ENCODE peak calls at places on chromosomes 5 and 9, in seven cellular contexts. S is stomach, W is ovary, V is sigmoid colon, K is transverse colon, P is IMR-90, G is esophagus squamous epithelium. N is an unnamed sample. For H3K27me3, the result is how much of the 10 kb centered on the place peaks cover.

GRCh38 chr5:95709967-95710650 is 21.0 kb upstream of the RHOBTB3 start:
- DNase-seq in S (peak), K (no peak), V (peak), P (no peak), G (no peak), W (peak), N (no peak)

GRCh38 chr5:149399775-149400174 is 20.7 kb upstream of the IL17B start:
- DNase-seq in S (no peak), P (no peak), G (no peak), W (peak), V (peak), K (no peak), N (no peak)

GRCh38 chr9:129012343-129012742 is 15.8 kb downstream of the SH3GLB2 start:
- DNase-seq in G (no peak), V (no peak), W (no peak), S (no peak), P (no peak), K (no peak), N (no peak)

GRCh38 chr5:45696206-45696836 is at the start of gene HCN1:
- DNase-seq in P (peak), V (peak), G (no peak), W (peak), S (peak), K (peak), N (peak)

GRCh38 chr5:143957455-143957854 is 145.5 kb downstream of the HMHB1 start:
- DNase-seq in V (no peak), K (no peak), W (no peak), G (no peak), P (no peak), S (no peak), N (no peak)

GRCh38 chr5:124365491-124365890 is 380.9 kb downstream of the ZNF608 start:
- DNase-seq in W (no peak), K (no peak), S (no peak), V (no peak), P (no peak), G (no peak), N (no peak)

GRCh38 chr5:179926657-179927056 is 19.0 kb upstream of the TBC1D9B start:
- DNase-seq in V (no peak), P (no peak), K (no peak), W (no peak), S (no peak), G (no peak), N (no peak)

GRCh38 chr5:119928974-119929373 is 299.6 kb downstream of the FAM170A start:
- DNase-seq in S (no peak), W (no peak), P (no peak), V (no peak), G (no peak), K (no peak), N (no peak)

GRCh38 chr5:54443264-54443663 is 12.2 kb upstream of the HSPB3 start:
- DNase-seq in G (no peak), S (no peak), K (no peak), V (no peak), W (no peak), P (peak), N (no peak)

GRCh38 chr9:83039303-83039702 is 23.6 kb downstream of the RASEF start:
- DNase-seq in P (no peak), V (no peak), S (no peak), K (no peak), G (no peak), W (no peak), N (no peak)

GRCh38 chr5:96258692-96259091 is 174.4 kb downstream of the PCSK1 start:
- DNase-seq in K (no peak), G (no peak), S (no peak), V (no peak), P (no peak), W (no peak), N (no peak)

GRCh38 chr5:94433393-94434149 is 184.8 kb downstream of the KIAA0825 start:
- DNase-seq in G (no peak), P (peak), W (no peak), S (peak), V (peak), K (no peak), N (no peak)

GRCh38 chr9:36798350-36799065 is 225.8 kb downstream of the MELK start:
- DNase-seq in S (no peak), W (no peak), K (no peak), P (no peak), G (no peak), V (no peak), N (no peak)

GRCh38 chr9:36903541-36904435 is 130.3 kb downstream of the PAX5 start:
- DNase-seq in S (peak), P (peak), G (no peak), V (no peak), W (peak), K (no peak), N (no peak)

GRCh38 chr5:172497591-172498255 is 43.4 kb upstream of the SH3PXD2B start:
- DNase-seq in S (no peak), P (no peak), G (no peak), V (peak), K (no peak), W (no peak), N (no peak)

GRCh38 chr5:1314564-1314982 is 19.7 kb upstream of the TERT start:
- DNase-seq in K (no peak), G (no peak), P (no peak), W (peak), S (peak), V (peak), N (no peak)

GRCh38 chr9:129725841-129726251 is 27.0 kb downstream of the PTGES start:
- DNase-seq in W (no peak), V (no peak), S (no peak), K (no peak), G (no peak), P (peak), N (no peak)

GRCh38 chr9:97388721-97389238 is 23.1 kb upstream of the TDRD7 start:
- DNase-seq in S (no peak), P (no peak), K (no peak), G (no peak), V (no peak), W (no peak), N (no peak)

GRCh38 chr5:133402781-133403180 is 209.6 kb downstream of the FSTL4 start:
- DNase-seq in K (no peak), S (no peak), P (no peak), W (no peak), V (no peak), G (no peak), N (no peak)

GRCh38 chr5:98836175-98836574 is 62.7 kb downstream of the RGMB start:
- DNase-seq in G (no peak), W (no peak), V (no peak), S (no peak), P (no peak), K (no peak), N (no peak)

GRCh38 chr9:132232522-132232921 is 70.7 kb downstream of the NTNG2 start:
- DNase-seq in S (no peak), V (no peak), G (no peak), W (no peak), K (no peak), P (no peak), N (no peak)

GRCh38 chr5:111043712-111044506 is 27.6 kb upstream of the TSLP start:
- DNase-seq in P (peak), S (no peak), K (no peak), V (no peak), G (no peak), W (no peak), N (no peak)

GRCh38 chr5:158979749-158980521 is 119.8 kb downstream of the EBF1 start:
- DNase-seq in G (no peak), S (peak), P (peak), V (peak), W (peak), K (peak), N (peak)

GRCh38 chr9:36980148-36980974 is 53.7 kb downstream of the PAX5 start:
- DNase-seq in S (no peak), G (no peak), K (no peak), V (peak), P (no peak), W (no peak), N (no peak)

GRCh38 chr5:73747696-73748380 is 121.8 kb downstream of the ARHGEF28 start:
- DNase-seq in G (no peak), W (no peak), V (no peak), S (no peak), K (no peak), P (no peak), N (no peak)

GRCh38 chr5:104199771-104200170 is 637.2 kb upstream of the NUDT12 start:
- DNase-seq in K (no peak), P (no peak), V (no peak), W (no peak), G (no peak), S (no peak), N (no peak)

DNA sequence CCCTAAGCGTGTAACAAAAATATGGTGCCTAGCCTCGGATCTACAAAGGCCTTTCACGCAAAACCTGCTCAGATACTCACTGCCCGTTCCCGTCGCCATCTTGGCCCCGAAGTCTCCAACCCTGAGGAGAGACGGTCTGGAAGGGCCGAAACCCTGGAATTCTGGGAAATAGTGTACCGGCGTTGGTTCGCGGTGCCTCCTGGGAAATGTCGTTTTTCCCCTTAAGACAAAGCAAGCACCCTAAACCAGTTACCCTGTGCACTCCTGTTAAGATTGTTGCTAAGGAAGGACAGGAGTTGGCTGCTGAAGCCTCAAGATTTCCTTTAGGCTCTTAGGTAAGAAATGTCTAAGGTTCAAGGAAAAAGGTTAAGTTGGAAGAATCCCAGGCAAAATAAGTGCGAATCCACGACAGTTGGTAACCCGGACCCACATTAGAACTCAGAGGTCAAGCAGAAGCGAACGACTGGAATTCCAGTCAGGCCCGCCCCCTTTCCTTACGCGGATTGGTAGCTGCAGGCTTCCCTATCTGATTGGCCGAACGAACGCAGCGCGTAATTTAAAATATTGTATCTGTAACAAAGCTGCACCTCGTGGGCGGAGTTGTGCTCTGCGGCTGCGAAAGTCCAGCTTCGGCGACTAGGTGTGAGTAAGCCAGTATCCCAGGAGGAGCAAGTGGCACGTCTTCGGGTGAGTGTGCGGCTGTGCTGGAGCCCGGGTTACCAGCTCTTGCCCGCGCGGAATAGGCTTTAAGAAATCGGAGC is at the start of the genes BRD8 and KIF20A:
- DNase-seq in P (peak), G (peak), K (peak), W (peak), V (peak), S (peak), N (peak)
- TF ChIP-seq POLR2A in P (peak), G (peak), K (peak), W (peak), V (no peak), S (no peak), N (peak)

DNA sequence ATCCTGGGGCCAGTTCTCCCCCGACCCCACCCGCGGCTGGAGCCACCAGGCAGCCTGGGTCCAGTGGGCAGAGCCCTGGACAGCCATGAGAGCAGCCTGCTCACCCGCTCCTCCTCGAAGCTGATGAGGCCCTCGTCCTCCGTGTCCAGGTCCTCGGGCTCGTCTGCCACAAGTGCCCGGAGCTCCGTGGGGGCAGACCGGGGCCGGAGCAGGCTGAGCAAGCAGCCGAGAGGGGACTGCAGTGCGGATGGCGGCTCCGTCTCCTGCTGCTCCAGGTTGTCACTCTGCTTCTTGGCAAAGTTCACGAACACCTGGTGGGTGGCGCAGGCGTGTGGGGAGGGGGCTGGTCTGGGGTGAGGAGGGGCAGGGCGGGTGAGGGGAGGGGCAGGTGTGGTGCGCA is 11.9 kb upstream of the CLIC3 start:
- DNase-seq in P (no peak), K (no peak), S (no peak), G (no peak), V (no peak), W (no peak), N (no peak)
- H3K27me3 ChIP-seq in P (under half), K (under half), S (under half), G (under half), V (under half), W (under half), N (under half)

GRCh38 chr9:93566408-93567270 is 9.7 kb upstream of the PHF2 start:
- DNase-seq in W (peak), S (peak), G (peak), K (peak), V (peak), P (peak), N (peak)
- TF ChIP-seq POLR2A in W (peak), S (no peak), G (peak), K (peak), V (peak), P (peak), N (peak)

DNA sequence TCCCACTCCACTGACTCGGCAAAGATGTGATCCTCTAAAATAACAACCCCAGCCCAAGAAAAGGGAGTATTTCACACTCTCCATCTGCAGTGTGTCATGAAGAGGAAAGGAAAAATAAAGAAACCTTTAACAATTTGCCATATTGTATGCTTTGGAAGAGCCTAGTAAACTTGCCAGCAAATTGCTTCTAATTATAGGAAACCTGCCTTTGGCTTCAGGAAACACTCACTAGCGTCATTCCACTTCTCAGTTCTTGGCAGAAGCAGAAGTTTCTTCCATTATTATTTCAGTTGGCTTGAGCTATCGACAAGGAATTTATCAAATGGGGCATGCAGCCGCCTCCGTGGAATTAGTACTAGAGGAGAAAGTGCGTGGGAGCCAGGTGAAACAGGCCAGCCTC is 303.1 kb downstream of the NSG2 start:
- DNase-seq in G (no peak), V (no peak), S (no peak), P (peak), K (no peak), W (no peak), N (no peak)
- H3K27me3 ChIP-seq in G (under half), V (under half), S (under half), P (under half), K (under half), W (under half), N (under half)